ENCODE peak calls at places on chromosomes 4 and X, in nine cellular contexts. L is CD4-positive, CD25-positive, alpha-beta regulatory T cell; Z is epithelial cell of esophagus; Q is amniotic stem cell; S is SHP77; R is lower lobe of right lung; G is activated T-cell treated with anti-CD3 and anti-CD28 coated beads, Interleukin-2, amount 50 U/mL, for 72 hours; I is SW 1271; O is activated naive CD4-positive, alpha-beta T cell treated with anti-CD3 and anti-CD28 coated beads, Interleukin-2, amount 10 ng/mL, durations not matched to agents 7 days and 5 days. Y is an unnamed sample.

GRCh38 chr4:88002786-88003185 is 4.6 kb upstream of the PKD2 start:
- DNase-seq in L (no peak), Z (no peak), Q (no peak), S (no peak), R (no peak), G (no peak), I (no peak), O (no peak), Y (no peak)

GRCh38 chr4:53844133-53844532 is 220.3 kb downstream of the CHIC2 start:
- DNase-seq in L (no peak), Z (no peak), Q (no peak), S (no peak), R (no peak), G (no peak), I (no peak), O (no peak), Y (no peak)

GRCh38 chr4:189765271-189765670 is 175.4 kb upstream of the FRG1 start:
- DNase-seq in L (no peak), Z (no peak), Q (no peak), S (no peak), R (no peak), G (no peak), I (no peak), O (no peak), Y (no peak)

GRCh38 chr4:123878976-123879375 is 482.4 kb downstream of the SPRY1 start:
- DNase-seq in L (no peak), Z (no peak), Q (no peak), S (no peak), R (no peak), G (no peak), I (no peak), O (no peak), Y (no peak)

GRCh38 chrX:82816001-82816400 is 692.1 kb upstream of the POU3F4 start:
- DNase-seq in L (no peak), Z (no peak), Q (no peak), S (no peak), R (no peak), G (no peak), I (no peak), O (no peak), Y (no peak)

GRCh38 chr4:28432348-28433025 is 1571.8 kb downstream of the STIM2 start:
- DNase-seq in L (no peak), Z (no peak), Q (no peak), S (no peak), R (no peak), G (no peak), I (no peak), O (no peak), Y (no peak)

GRCh38 chr4:176319237-176319703 is 496 bp upstream of the SPCS3 start:
- DNase-seq in L (no peak), Z (no peak), Q (no peak), S (no peak), R (no peak), G (no peak), I (no peak), O (no peak), Y (no peak)

GRCh38 chrX:94830717-94831116 is 1156.7 kb downstream of the FAM133A start:
- DNase-seq in L (no peak), Z (no peak), Q (no peak), S (no peak), R (no peak), G (no peak), I (no peak), O (no peak), Y (no peak)

GRCh38 chr4:39335566-39335965 is 30.6 kb downstream of the RFC1 start:
- DNase-seq in L (no peak), Z (no peak), Q (no peak), S (no peak), R (no peak), G (no peak), I (no peak), O (no peak), Y (no peak)

GRCh38 chr4:84481879-84482245 is 17.2 kb downstream of the NKX6-1 start:
- DNase-seq in L (no peak), Z (no peak), Q (no peak), S (no peak), R (no peak), G (no peak), I (no peak), O (no peak), Y (no peak)

GRCh38 chr4:154741877-154742851 is 1.6 kb upstream of the LRAT start:
- DNase-seq in L (no peak), Z (no peak), Q (no peak), S (no peak), R (no peak), G (no peak), I (no peak), O (no peak), Y (no peak)

GRCh38 chr4:61805237-61805636 is 605.1 kb downstream of the ADGRL3 start:
- DNase-seq in L (no peak), Z (no peak), Q (no peak), S (no peak), R (no peak), G (no peak), I (no peak), O (no peak), Y (no peak)

GRCh38 chr4:3410401-3411135 is 31.2 kb upstream of the HGFAC start:
- DNase-seq in L (no peak), Z (no peak), Q (no peak), S (no peak), R (no peak), G (no peak), I (no peak), O (peak), Y (no peak)

GRCh38 chr4:2426711-2427275 is 8.0 kb downstream of the CFAP99 start:
- DNase-seq in L (no peak), Z (no peak), Q (no peak), S (no peak), R (no peak), G (no peak), I (no peak), O (no peak), Y (peak)

GRCh38 chr4:112523008-112523440 is 7.0 kb upstream of the NEUROG2 start:
- DNase-seq in L (no peak), Z (peak), Q (no peak), S (peak), R (no peak), G (peak), I (no peak), O (peak), Y (peak)

GRCh38 chr4:153082322-153083301 is 121.6 kb upstream of the TRIM2 start:
- DNase-seq in L (no peak), Z (peak), Q (no peak), S (no peak), R (no peak), G (no peak), I (no peak), O (no peak), Y (no peak)

GRCh38 chrX:19846995-19847790 is 40.2 kb downstream of the SH3KBP1 start:
- DNase-seq in L (no peak), Z (peak), Q (peak), S (no peak), R (no peak), G (peak), I (no peak), O (no peak), Y (peak)

GRCh38 chr4:113179091-113179490 is 129.6 kb downstream of the ANK2 start:
- DNase-seq in L (no peak), Z (no peak), Q (no peak), S (no peak), R (no peak), G (no peak), I (no peak), O (no peak), Y (no peak)

GRCh38 chr4:107283587-107284559 is 247.8 kb upstream of the DKK2 start:
- DNase-seq in L (no peak), Z (peak), Q (peak), S (no peak), R (no peak), G (no peak), I (peak), O (no peak), Y (no peak)

GRCh38 chr4:58301384-58301783 is 1191.2 kb upstream of the IGFBP7 start:
- DNase-seq in L (no peak), Z (no peak), Q (no peak), S (no peak), R (no peak), G (no peak), I (no peak), O (no peak), Y (no peak)

GRCh38 chrX:69236641-69237040 is 71.4 kb upstream of the PJA1 start:
- DNase-seq in L (no peak), Z (peak), Q (no peak), S (no peak), R (no peak), G (no peak), I (no peak), O (no peak), Y (no peak)

GRCh38 chrX:35733879-35734278 is 64.3 kb upstream of the MAGEB16 start:
- DNase-seq in L (no peak), Z (no peak), Q (no peak), S (no peak), R (no peak), G (no peak), I (no peak), O (no peak), Y (no peak)

GRCh38 chr4:52376107-52376704 is 282.9 kb downstream of the USP46 start:
- DNase-seq in L (peak), Z (peak), Q (peak), S (peak), R (no peak), G (peak), I (peak), O (peak), Y (no peak)

GRCh38 chrX:133297284-133297683 is 79.1 kb upstream of the TFDP3 start:
- DNase-seq in L (no peak), Z (peak), Q (peak), S (no peak), R (no peak), G (no peak), I (no peak), O (no peak), Y (no peak)

GRCh38 chr4:144579411-144580020 is 66.4 kb upstream of the HHIP start:
- DNase-seq in L (no peak), Z (peak), Q (peak), S (no peak), R (no peak), G (no peak), I (peak), O (no peak), Y (no peak)

GRCh38 chr4:19756661-19757060 is 495.0 kb upstream of the SLIT2 start:
- DNase-seq in L (no peak), Z (peak), Q (no peak), S (no peak), R (no peak), G (no peak), I (no peak), O (no peak), Y (no peak)

GRCh38 chr4:118059397-118059796 is 25.1 kb downstream of the NDST3 start:
- DNase-seq in L (no peak), Z (no peak), Q (no peak), S (no peak), R (no peak), G (no peak), I (no peak), O (no peak), Y (no peak)